ENCODE peak calls at places on chromosome 12, in seven cellular contexts. W, B, V, Q, M, K and E are unnamed samples. For H3K9me3, the result is how much of the 10 kb centered on the place peaks cover.

GRCh38 chr12:32024884-32025599 is 65.8 kb downstream of the RESF1 start:
- DNase-seq in V (no peak), Q (no peak), W (no peak), K (no peak), M (no peak), B (no peak), E (no peak)

GRCh38 chr12:69096669-69097364 is 142.6 kb upstream of the CPSF6 start:
- DNase-seq in K (no peak), B (no peak), Q (no peak), M (no peak), V (no peak), W (no peak), E (no peak)

GRCh38 chr12:75850751-75851462 is 180.7 kb downstream of the PHLDA1 start:
- DNase-seq in M (no peak), Q (no peak), V (peak), W (no peak), K (no peak), B (no peak), E (no peak)

GRCh38 chr12:123815968-123816367 is 53.9 kb downstream of the DNAH10 start:
- DNase-seq in M (no peak), K (no peak), Q (no peak), V (no peak), W (no peak), B (no peak), E (no peak)

GRCh38 chr12:119354187-119354586 is 19.7 kb downstream of the CCDC60 start:
- DNase-seq in V (no peak), W (no peak), Q (no peak), K (no peak), M (no peak), B (no peak), E (no peak)

GRCh38 chr12:99598785-99599184 is 48.8 kb upstream of the GARIN6 start:
- DNase-seq in B (no peak), W (no peak), V (no peak), Q (no peak), M (no peak), K (no peak), E (no peak)

GRCh38 chr12:102120886-102121285 is 903 bp downstream of the PARPBP start:
- DNase-seq in B (no peak), V (peak), Q (no peak), W (no peak), K (peak), M (no peak), E (no peak)

GRCh38 chr12:18595406-18595805 is 142.4 kb downstream of the PLCZ1 start:
- DNase-seq in K (peak), B (no peak), V (no peak), Q (no peak), M (no peak), W (no peak), E (no peak)

GRCh38 chr12:4821000-4821399 is 88.7 kb upstream of the KCNA1 start:
- DNase-seq in Q (no peak), W (no peak), K (no peak), M (no peak), V (no peak), B (no peak), E (no peak)

GRCh38 chr12:113198286-113198685 is 12.8 kb downstream of the RITA1 start:
- DNase-seq in K (no peak), Q (no peak), B (no peak), W (no peak), M (no peak), V (no peak), E (no peak)

GRCh38 chr12:105522166-105522825 is 191.8 kb downstream of the C12orf75 start:
- DNase-seq in Q (no peak), B (no peak), K (peak), M (no peak), W (no peak), V (peak), E (no peak)

GRCh38 chr12:69468237-69469026 is 1.8 kb upstream of the FRS2 start:
- DNase-seq in V (peak), W (no peak), B (no peak), K (no peak), M (no peak), Q (no peak), E (no peak)

GRCh38 chr12:62866451-62867082 is 68.4 kb downstream of the PPM1H start:
- DNase-seq in W (no peak), Q (no peak), B (no peak), M (no peak), V (peak), K (peak), E (peak)

GRCh38 chr12:60333461-60333860 is 737.6 kb downstream of the SLC16A7 start:
- DNase-seq in B (no peak), K (no peak), V (peak), W (no peak), Q (no peak), M (no peak), E (no peak)

GRCh38 chr12:3662516-3662915 is 90.4 kb downstream of the CRACR2A start:
- DNase-seq in Q (no peak), M (no peak), V (peak), K (peak), B (no peak), W (no peak), E (no peak)

GRCh38 chr12:69527506-69528272 is 57.5 kb downstream of the FRS2 start:
- DNase-seq in V (peak), Q (no peak), M (no peak), W (no peak), K (no peak), B (no peak), E (no peak)

GRCh38 chr12:117622087-117622486 is 260.7 kb upstream of the NOS1 start:
- DNase-seq in M (no peak), V (no peak), Q (no peak), K (no peak), W (no peak), B (no peak), E (no peak)

GRCh38 chr12:94427520-94428381 is 31.9 kb downstream of the CEP83 start:
- DNase-seq in K (no peak), Q (no peak), V (peak), M (peak), B (peak), W (peak), E (peak)

GRCh38 chr12:47808049-47808448 is 11.7 kb downstream of the HDAC7 start:
- DNase-seq in K (no peak), M (peak), W (no peak), V (no peak), Q (peak), B (no peak), E (no peak)

GRCh38 chr12:19669793-19670192 is 230.5 kb downstream of the AEBP2 start:
- DNase-seq in W (no peak), B (no peak), Q (no peak), K (no peak), M (no peak), V (no peak), E (no peak)

GRCh38 chr12:49364989-49365388 is 2.3 kb upstream of the SPATS2 start:
- DNase-seq in W (no peak), K (no peak), B (no peak), M (no peak), Q (no peak), V (peak), E (no peak)

GRCh38 chr12:5807538-5808219 is 137.4 kb downstream of the ANO2 start:
- DNase-seq in M (no peak), K (no peak), Q (no peak), W (no peak), B (no peak), V (no peak), E (no peak)

GRCh38 chr12:3958534-3958933 is 85.3 kb upstream of the PARP11 start:
- DNase-seq in V (no peak), K (no peak), M (no peak), B (no peak), W (no peak), Q (no peak), E (no peak)

GRCh38 chr12:116204169-116204568 is 73.3 kb downstream of the MED13L start:
- DNase-seq in W (no peak), M (no peak), K (no peak), B (no peak), Q (no peak), V (no peak), E (peak)

GRCh38 chr12:116737774-116738657 is at the start of the genes RNFT2 and SPRING1:
- DNase-seq in M (peak), V (peak), B (peak), W (peak), K (peak), Q (peak), E (peak)

GRCh38 chr12:70365648-70366518 is at the start of gene KCNMB4:
- DNase-seq in V (peak), Q (peak), B (peak), K (peak), M (peak), W (peak), E (peak)

GRCh38 chr12:103799504-103800251 is 41.4 kb downstream of the NT5DC3 start:
- DNase-seq in M (no peak), K (no peak), W (peak), V (peak), Q (no peak), B (no peak), E (peak)

GRCh38 chr12:82414926-82415325 is 56.6 kb downstream of the METTL25 start:
- DNase-seq in V (no peak), B (no peak), K (no peak), W (no peak), M (no peak), Q (no peak), E (no peak)

GRCh38 chr12:67366530-67367196 is 97.5 kb downstream of the CAND1 start:
- DNase-seq in V (peak), M (no peak), K (no peak), Q (no peak), B (no peak), W (no peak), E (peak)

GRCh38 chr12:6090786-6091185 is 33.7 kb downstream of the VWF start:
- DNase-seq in Q (peak), W (no peak), B (no peak), M (peak), V (peak), K (no peak), E (no peak)

GRCh38 chr12:79844693-79845092 is 90.2 kb downstream of the PPP1R12A start:
- DNase-seq in K (peak), V (peak), M (no peak), B (no peak), W (no peak), Q (no peak), E (no peak)

GRCh38 chr12:66859751-66860440 is 181.0 kb upstream of the GRIP1 start:
- DNase-seq in W (no peak), B (no peak), M (no peak), Q (no peak), K (no peak), V (no peak), E (no peak)

GRCh38 chr12:109464642-109465351 is 12.3 kb downstream of the KCTD10 start:
- DNase-seq in M (no peak), Q (no peak), W (no peak), B (no peak), K (no peak), V (no peak), E (no peak)

GRCh38 chr12:132614861-132615578 is 3.6 kb upstream of the P2RX2 start:
- DNase-seq in V (peak), B (peak), W (peak), Q (peak), M (peak), K (peak), E (peak)

GRCh38 chr12:113533842-113534375 is 62.2 kb upstream of the LHX5 start:
- DNase-seq in V (no peak), K (no peak), M (no peak), B (no peak), Q (no peak), W (no peak), E (no peak)

GRCh38 chr12:28104338-28104737 is 85.9 kb upstream of the CCDC91 start:
- DNase-seq in V (peak), W (no peak), K (no peak), Q (no peak), M (no peak), B (no peak), E (no peak)

GRCh38 chr12:45833401-45833800 is 103.9 kb downstream of the ARID2 start:
- DNase-seq in B (no peak), W (no peak), V (no peak), K (no peak), Q (no peak), M (no peak), E (peak)

GRCh38 chr12:53695148-53696138 is 19.6 kb upstream of the ATP5MC2 start:
- DNase-seq in M (no peak), K (peak), B (no peak), V (peak), W (peak), Q (peak), E (peak)

GRCh38 chr12:132923356-132923909 is 32.7 kb downstream of the ZNF605 start:
- DNase-seq in M (no peak), V (no peak), Q (no peak), K (no peak), B (no peak), W (no peak), E (no peak)

GRCh38 chr12:125070117-125070516 is 4.9 kb downstream of the AACS start:
- DNase-seq in Q (no peak), B (no peak), M (no peak), K (no peak), V (peak), W (no peak), E (no peak)

GRCh38 chr12:54759751-54760150 is 94.6 kb upstream of the MUCL1 start:
- DNase-seq in B (no peak), Q (no peak), K (peak), V (no peak), W (no peak), M (no peak), E (peak)
- TF ChIP-seq CTCF in B (no peak), Q (no peak), K (peak), V (no peak), W (no peak), M (no peak), E (peak)

GRCh38 chr12:106945261-106945851 is 10.4 kb upstream of the TMEM263 start:
- DNase-seq in K (peak), Q (no peak), W (no peak), V (no peak), B (no peak), M (no peak), E (no peak)
- H3K9me3 ChIP-seq in K (under half), Q (under half), W (under half), V (under half), B (under half), M (under half), E (under half)

GRCh38 chr12:12396727-12397126 is 39.8 kb downstream of the BORCS5 start:
- DNase-seq in B (no peak), K (no peak), Q (no peak), M (no peak), W (no peak), V (no peak), E (no peak)

GRCh38 chr12:12399906-12400305 is 43.0 kb downstream of the BORCS5 start:
- DNase-seq in K (no peak), M (no peak), W (peak), B (no peak), Q (no peak), V (no peak), E (peak)

GRCh38 chr12:12397184-12397583 is 40.3 kb downstream of the BORCS5 start:
- DNase-seq in W (no peak), B (no peak), V (no peak), Q (no peak), K (no peak), M (no peak), E (no peak)

GRCh38 chr12:12399161-12399560 is 42.3 kb downstream of the BORCS5 start:
- DNase-seq in V (no peak), M (no peak), Q (no peak), B (no peak), K (no peak), W (no peak), E (no peak)

GRCh38 chr12:12398026-12398859 is 41.4 kb downstream of the BORCS5 start:
- DNase-seq in Q (peak), M (peak), B (no peak), W (peak), V (peak), K (peak), E (peak)
- TF ChIP-seq CTCF in Q (no peak), M (peak), B (no peak), W (no peak), V (no peak), K (peak), E (no peak)

DNA sequence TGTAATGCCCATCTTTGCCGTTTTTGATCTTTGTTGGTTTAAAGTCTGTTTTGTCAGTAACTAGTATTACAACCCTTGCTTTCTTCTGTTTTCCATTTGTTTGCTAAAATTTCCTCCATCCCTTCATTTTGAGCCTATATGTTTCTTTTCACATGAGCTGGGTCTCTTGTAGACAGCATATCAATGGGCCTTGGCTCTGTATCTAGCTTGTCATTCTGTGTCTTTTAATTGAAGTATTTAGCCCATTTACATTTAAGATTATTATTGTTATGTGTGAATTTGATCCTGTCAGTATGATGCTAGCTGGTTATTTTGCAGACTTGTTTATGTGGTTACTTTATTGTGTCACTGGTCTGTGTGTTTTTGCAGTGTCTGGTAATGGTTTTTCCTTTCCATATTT is 913.2 kb downstream of the TRHDE start:
- DNase-seq in B (no peak), Q (no peak), W (no peak), V (no peak), M (no peak), K (no peak), E (no peak)
- H3K9me3 ChIP-seq in B (under half), Q (under half), W (under half), V (under half), M (half or more), K (under half), E (under half)

GRCh38 chr12:56590237-56590830 is 39.8 kb downstream of the BAZ2A start:
- DNase-seq in W (no peak), M (no peak), V (peak), B (no peak), K (peak), Q (no peak), E (peak)
- TF ChIP-seq CTCF in W (no peak), M (peak), V (peak), B (no peak), K (peak), Q (peak), E (peak)

GRCh38 chr12:34210689-34211530 is 188.6 kb downstream of the ALG10 start:
- DNase-seq in K (no peak), M (no peak), B (no peak), V (no peak), Q (no peak), W (no peak), E (no peak)
- H3K9me3 ChIP-seq in K (under half), M (under half), B (under half), V (under half), Q (under half), W (under half), E (under half)